ENCODE peak calls at places on chromosome 22, in eight cellular contexts. F is heart right ventricle, V is omental fat pad, A is fibroblast of pulmonary artery, E is A549, X is vagina, Q is GM12865, J is cardiac muscle cell. S is an unnamed sample.

GRCh38 chr22:44202261-44202789 is 21.6 kb downstream of the PARVG start:
- DNase-seq in E (no peak), J (peak; percentile 21), V (no peak), Q (no peak), A (peak; percentile 61), F (no peak), X (no peak), S (no peak)

GRCh38 chr22:18090286-18090685 is 12.5 kb downstream of the PEX26 start:
- DNase-seq in Q (no peak), J (no peak), V (no peak), A (no peak), X (no peak), F (no peak), E (no peak), S (no peak)

GRCh38 chr22:42269407-42270177 is 861 bp downstream of the TCF20 start:
- DNase-seq in X (no peak), E (peak; percentile 64), J (peak; percentile 74), F (peak; percentile 51), V (no peak), Q (peak; percentile 83), A (peak; percentile 14), S (peak; percentile 88)

GRCh38 chr22:47155131-47155885 is 392.9 kb downstream of the TBC1D22A start:
- DNase-seq in E (no peak), J (no peak), Q (no peak), F (peak; percentile 8), V (no peak), A (no peak), X (no peak), S (no peak)

GRCh38 chr22:25496396-25497064 is 67.9 kb upstream of the GRK3 start:
- DNase-seq in J (no peak), Q (no peak), V (no peak), X (no peak), F (no peak), A (no peak), E (no peak), S (no peak)

GRCh38 chr22:36339171-36340065 is 48.3 kb downstream of the MYH9 start:
- DNase-seq in V (no peak), Q (no peak), E (no peak), X (no peak), A (peak; percentile 66), J (no peak), F (no peak), S (no peak)

GRCh38 chr22:26330971-26331625 is 98.0 kb upstream of the ASPHD2 start:
- DNase-seq in F (no peak), Q (peak; percentile 67), V (no peak), A (peak; percentile 50), X (no peak), J (peak; percentile 59), E (peak; percentile 44), S (peak; percentile 81)

GRCh38 chr22:38681784-38682335 is at the start of gene TOMM22:
- DNase-seq in V (peak; percentile 40), F (peak; percentile 90), X (no peak), Q (peak; percentile 93), A (peak; percentile 89), E (peak; percentile 85), J (peak; percentile 93), S (peak; percentile 97)

GRCh38 chr22:22866381-22867111 is 21.1 kb upstream of the IGLL5 start:
- DNase-seq in A (no peak), Q (no peak), J (no peak), X (peak; percentile 74), F (no peak), E (no peak), V (no peak), S (no peak)

GRCh38 chr22:17919276-17920144 is 104.9 kb downstream of the MICAL3 start:
- DNase-seq in E (no peak), Q (no peak), A (no peak), J (peak; percentile 24), V (no peak), X (no peak), F (peak; percentile 65), S (no peak)

GRCh38 chr22:25492950-25493790 is 71.3 kb upstream of the GRK3 start:
- DNase-seq in E (no peak), F (no peak), A (no peak), Q (no peak), V (no peak), X (no peak), J (no peak), S (no peak)

GRCh38 chr22:41619979-41620645 is 731 bp downstream of the DESI1 start:
- DNase-seq in X (peak; percentile 89), A (no peak), F (peak; percentile 32), J (peak; percentile 36), Q (peak; percentile 53), E (no peak), V (no peak), S (no peak)

GRCh38 chr22:39472570-39473556 is 16.1 kb downstream of the MGAT3 start:
- DNase-seq in V (no peak), F (no peak), Q (peak; percentile 40), X (no peak), E (no peak), J (peak; percentile 18), A (peak; percentile 58), S (no peak)

GRCh38 chr22:32327596-32328171 is 30.0 kb upstream of the RFPL3 start:
- DNase-seq in V (no peak), X (peak; percentile 62), A (no peak), Q (no peak), J (no peak), F (no peak), E (no peak), S (no peak)

GRCh38 chr22:44201556-44202129 is 20.9 kb downstream of the PARVG start:
- DNase-seq in Q (no peak), X (no peak), A (no peak), E (no peak), F (peak; percentile 37), V (no peak), J (no peak), S (no peak)

GRCh38 chr22:22414266-22414665 is 94.3 kb downstream of the ZNF280B start:
- DNase-seq in V (no peak), J (no peak), F (no peak), E (no peak), A (no peak), Q (no peak), X (no peak), S (no peak)

GRCh38 chr22:43227231-43227630 is 40.3 kb upstream of the TTLL12 start:
- DNase-seq in X (no peak), E (no peak), J (no peak), A (no peak), V (no peak), F (no peak), Q (no peak), S (no peak)

GRCh38 chr22:38415561-38416321 is 39.3 kb downstream of the KCNJ4 start:
- DNase-seq in V (no peak), E (no peak), J (no peak), Q (no peak), A (no peak), F (peak; percentile 65), X (peak; percentile 70), S (no peak)

DNA sequence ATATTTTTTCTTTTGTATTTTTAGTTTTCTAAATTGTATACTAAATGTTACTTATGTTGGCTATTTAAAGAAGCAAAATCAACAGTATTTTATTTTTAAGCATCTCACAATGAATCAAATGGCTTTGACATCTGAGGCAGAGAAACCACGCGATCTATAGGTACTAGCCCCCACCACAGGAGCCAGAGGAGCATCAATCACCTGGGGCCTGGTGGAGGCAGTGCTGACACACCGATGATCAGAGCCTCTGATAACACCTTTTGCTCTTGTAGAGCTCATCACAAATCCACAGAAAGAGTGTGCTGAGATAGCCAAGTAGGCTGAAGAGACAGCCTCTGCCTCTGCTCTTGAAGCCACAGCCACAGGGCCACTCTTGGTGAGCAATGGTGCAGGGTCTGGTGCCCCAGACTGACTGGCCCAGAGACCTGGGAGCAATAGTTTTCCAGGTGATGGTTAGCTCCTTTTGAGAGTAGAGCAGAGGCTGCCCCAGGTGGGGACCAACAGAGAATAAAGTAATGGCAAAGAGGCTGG is 25.2 kb downstream of the HIRA start:
- DNase-seq in E (no peak), J (no peak), F (no peak), Q (no peak), X (no peak), V (no peak), A (no peak), S (no peak)
- TF ChIP-seq CTCF in E (no peak), J (no peak), F (no peak), Q (no peak), X (no peak), V (no peak), A (no peak), S (no peak)

DNA sequence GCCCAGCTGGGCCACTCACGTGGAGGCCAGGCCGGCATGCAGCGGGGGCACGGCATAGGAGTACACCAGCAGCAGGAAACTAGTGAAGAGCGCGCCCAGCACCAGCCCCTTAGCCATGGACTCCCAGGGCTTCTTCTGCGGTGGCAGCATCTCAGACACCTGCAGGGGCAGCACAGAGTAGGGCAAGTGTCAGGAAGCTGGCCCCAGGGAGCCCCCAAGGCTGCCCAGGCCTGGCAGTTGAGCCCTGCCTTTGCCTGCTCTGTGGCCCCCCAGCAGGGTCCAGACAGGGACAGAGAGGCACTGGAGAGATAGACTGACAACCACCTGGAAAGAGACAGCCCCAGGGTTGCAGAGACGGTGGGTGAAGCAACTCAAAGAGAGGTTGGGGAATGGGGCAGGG is 10.7 kb upstream of the SEC14L6 start:
- DNase-seq in J (no peak), F (no peak), V (no peak), X (no peak), A (no peak), E (no peak), Q (no peak), S (no peak)
- TF ChIP-seq CTCF in J (no peak), F (no peak), V (no peak), X (no peak), A (no peak), E (no peak), Q (no peak), S (no peak)

GRCh38 chr22:28711820-28712777 is 29.5 kb downstream of the CHEK2 start:
- DNase-seq in X (no peak), F (no peak), J (no peak), A (peak; percentile 96), E (peak; percentile 91), Q (no peak), V (no peak), S (no peak)
- TF ChIP-seq CTCF in X (no peak), F (no peak), J (peak; percentile 28), A (peak; percentile 35), E (no peak), Q (no peak), V (no peak), S (no peak)

GRCh38 chr22:40485813-40486610 is 115.6 kb downstream of the SGSM3 start:
- DNase-seq in X (no peak), Q (no peak), V (no peak), F (no peak), E (no peak), J (no peak), A (peak; percentile 44), S (no peak)

GRCh38 chr22:40486962-40487602 is 116.7 kb downstream of the SGSM3 start:
- DNase-seq in X (no peak), F (no peak), V (no peak), A (no peak), J (no peak), E (no peak), Q (no peak), S (no peak)

GRCh38 chr22:40491990-40492631 is 121.7 kb downstream of the SGSM3 start:
- DNase-seq in V (no peak), E (no peak), Q (peak; percentile 92), J (peak; percentile 60), A (peak; percentile 72), X (no peak), F (no peak), S (peak; percentile 76)

GRCh38 chr22:40484906-40485660 is 114.7 kb downstream of the SGSM3 start:
- DNase-seq in Q (no peak), F (no peak), X (no peak), A (peak; percentile 47), E (no peak), V (no peak), J (no peak), S (no peak)

GRCh38 chr22:40487663-40488249 is 117.4 kb downstream of the SGSM3 start:
- DNase-seq in Q (peak; percentile 37), X (no peak), E (peak; percentile 50), A (peak; percentile 55), J (no peak), F (no peak), V (no peak), S (peak; percentile 55)
- TF ChIP-seq CTCF in Q (peak; percentile 69), X (peak; percentile 47), E (peak; percentile 66), A (peak; percentile 81), J (peak; percentile 75), F (peak; percentile 25), V (no peak), S (peak; percentile 68)

S was measured in GM13977.